ENCODE peak calls at places on chromosome 21, in five cellular contexts. H, P, Q, C and K are unnamed samples.

GRCh38 chr21:16588433-16588860 is 858.7 kb downstream of the USP25 start:
- DNase-seq in H (peak; percentile 21), P (peak; percentile 31), Q (peak; percentile 58), C (peak; percentile 84), K (peak; percentile 51)

GRCh38 chr21:21232320-21232719 is 234.1 kb downstream of the NCAM2 start:
- DNase-seq in H (no peak), P (no peak), Q (no peak), C (no peak), K (no peak)

GRCh38 chr21:26171310-26172100 is 935 bp upstream of the APP start:
- DNase-seq in H (no peak), P (no peak), Q (no peak), C (no peak), K (no peak)

GRCh38 chr21:38921511-38922215 is 115.9 kb downstream of the ETS2 start:
- DNase-seq in H (no peak), P (no peak), Q (no peak), C (peak; percentile 71), K (no peak)

GRCh38 chr21:41071410-41071809 is 96.5 kb upstream of the BACE2 start:
- DNase-seq in H (no peak), P (no peak), Q (no peak), C (no peak), K (no peak)

GRCh38 chr21:26883768-26884167 is 38.6 kb upstream of the ADAMTS1 start:
- DNase-seq in H (no peak), P (no peak), Q (no peak), C (no peak), K (no peak)

GRCh38 chr21:26846036-26846931 is 1.1 kb upstream of the ADAMTS1 start:
- DNase-seq in H (no peak), P (peak; percentile 56), Q (peak; percentile 71), C (peak; percentile 92), K (peak; percentile 40)

GRCh38 chr21:35239811-35240219 is 190.7 kb upstream of the RUNX1 start:
- DNase-seq in H (no peak), P (no peak), Q (no peak), C (no peak), K (no peak)

GRCh38 chr21:34897828-34898227 is 151.3 kb downstream of the RUNX1 start:
- DNase-seq in H (no peak), P (no peak), Q (no peak), C (no peak), K (no peak)

GRCh38 chr21:25039461-25040380 is 567.6 kb downstream of the MRPL39 start:
- DNase-seq in H (no peak), P (no peak), Q (no peak), C (no peak), K (no peak)

GRCh38 chr21:35142036-35142825 is 93.1 kb upstream of the RUNX1 start:
- DNase-seq in H (no peak), P (no peak), Q (no peak), C (no peak), K (no peak)

GRCh38 chr21:32411366-32412161 is 942 bp upstream of the EVA1C start:
- DNase-seq in H (no peak), P (peak; percentile 97), Q (peak; percentile 88), C (peak; percentile 95), K (peak; percentile 93)

GRCh38 chr21:16370176-16370575 is 640.4 kb downstream of the USP25 start:
- DNase-seq in H (no peak), P (no peak), Q (no peak), C (no peak), K (no peak)

GRCh38 chr21:17854771-17855170 is 35.6 kb upstream of the C21orf91 start:
- DNase-seq in H (no peak), P (no peak), Q (no peak), C (no peak), K (no peak)

GRCh38 chr21:35212393-35213127 is 163.5 kb upstream of the RUNX1 start:
- DNase-seq in H (no peak), P (no peak), Q (no peak), C (no peak), K (no peak)

GRCh38 chr21:20459838-20460237 is 538.4 kb upstream of the NCAM2 start:
- DNase-seq in H (no peak), P (no peak), Q (no peak), C (no peak), K (no peak)

GRCh38 chr21:25368531-25368930 is 238.8 kb downstream of the MRPL39 start:
- DNase-seq in H (no peak), P (no peak), Q (no peak), C (no peak), K (no peak)

GRCh38 chr21:17472167-17472566 is 40.7 kb upstream of the CXADR start:
- DNase-seq in H (no peak), P (no peak), Q (no peak), C (no peak), K (peak; percentile 49)

GRCh38 chr21:41091561-41091960 is 76.4 kb upstream of the BACE2 start:
- DNase-seq in H (no peak), P (no peak), Q (no peak), C (no peak), K (no peak)

GRCh38 chr21:39314155-39315027 is 959 bp upstream of the BRWD1 start:
- DNase-seq in H (peak; percentile 10), P (peak; percentile 28), Q (no peak), C (peak; percentile 35), K (peak; percentile 39)

GRCh38 chr21:46559291-46559983 is 45.4 kb downstream of the S100B start:
- DNase-seq in H (no peak), P (peak; percentile 25), Q (no peak), C (no peak), K (no peak)

GRCh38 chr21:38610573-38611251 is 112.4 kb upstream of the ERG start:
- DNase-seq in H (no peak), P (no peak), Q (no peak), C (no peak), K (no peak)

GRCh38 chr21:31397939-31398338 is 53.9 kb upstream of the TIAM1 start:
- DNase-seq in H (no peak), P (no peak), Q (no peak), C (no peak), K (no peak)

GRCh38 chr21:16079830-16080229 is 350.0 kb downstream of the USP25 start:
- DNase-seq in H (no peak), P (no peak), Q (no peak), C (no peak), K (peak; percentile 42)

GRCh38 chr21:31802331-31802730 is 70.4 kb upstream of the SCAF4 start:
- DNase-seq in H (no peak), P (no peak), Q (no peak), C (no peak), K (no peak)

GRCh38 chr21:18951291-18952038 is 547.9 kb upstream of the TMPRSS15 start:
- DNase-seq in H (no peak), P (no peak), Q (no peak), C (no peak), K (no peak)

GRCh38 chr21:16196521-16197208 is 466.9 kb downstream of the USP25 start:
- DNase-seq in H (no peak), P (no peak), Q (no peak), C (no peak), K (no peak)

GRCh38 chr21:32172106-32172505 is 106.7 kb downstream of the MIS18A start:
- DNase-seq in H (no peak), P (no peak), Q (no peak), C (no peak), K (no peak)

GRCh38 chr21:39381009-39381408 is 32.1 kb upstream of the HMGN1 start:
- DNase-seq in H (no peak), P (no peak), Q (no peak), C (no peak), K (no peak)

GRCh38 chr21:38474124-38474523 is 24.2 kb downstream of the ERG start:
- DNase-seq in H (no peak), P (no peak), Q (no peak), C (no peak), K (no peak)

GRCh38 chr21:35257413-35257812 is 208.3 kb upstream of the RUNX1 start:
- DNase-seq in H (peak; percentile 13), P (peak; percentile 72), Q (no peak), C (peak; percentile 32), K (peak; percentile 44)

GRCh38 chr21:26966360-26966977 is 419 bp downstream of the ADAMTS5 start:
- DNase-seq in H (no peak), P (no peak), Q (no peak), C (peak; percentile 42), K (no peak)

GRCh38 chr21:38952890-38953289 is 147.2 kb downstream of the ETS2 start:
- DNase-seq in H (no peak), P (no peak), Q (no peak), C (no peak), K (no peak)

GRCh38 chr21:34640858-34641257 is 25.9 kb upstream of the RCAN1 start:
- DNase-seq in H (no peak), P (no peak), Q (no peak), C (no peak), K (no peak)

DNA sequence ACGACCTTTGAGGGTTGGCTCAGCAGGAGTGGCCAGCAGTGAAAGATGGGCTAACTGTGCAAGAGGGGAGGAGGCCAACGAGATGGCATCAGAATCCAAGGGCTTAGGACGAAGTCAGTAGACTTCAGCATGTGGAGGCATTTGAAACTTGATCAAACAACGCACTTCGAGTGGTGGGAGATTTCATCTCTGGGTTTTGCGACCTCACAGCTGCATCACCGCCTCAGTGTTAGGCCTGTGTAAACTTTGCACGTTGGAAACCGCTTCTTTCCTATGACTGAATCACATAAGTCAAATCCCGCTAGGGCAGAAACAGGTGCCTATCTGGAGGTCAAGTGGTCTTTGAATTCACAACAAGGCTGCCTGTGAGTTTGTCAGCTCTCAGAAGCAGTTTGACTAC is 17.8 kb downstream of the TFF3 start:
- DNase-seq in H (no peak), P (no peak), Q (no peak), C (no peak), K (no peak)
- TF ChIP-seq POLR2A in H (no peak), P (no peak), Q (no peak), C (no peak), K (no peak)

GRCh38 chr21:43775795-43776430 is at the start of gene CSTB:
- DNase-seq in H (peak; percentile 53), P (peak; percentile 80), Q (peak; percentile 77), C (peak; percentile 68), K (peak; percentile 79)
- H3K4me1 ChIP-seq in H (peaks cover 14% of the 10 kb centered on the region), P (peaks cover 26% of the 10 kb centered on the region), Q (peaks cover 11% of the 10 kb centered on the region), C (no peaks in the 10 kb centered on the region), K (no peaks in the 10 kb centered on the region)

GRCh38 chr21:42187976-42188653 is 30.8 kb upstream of the ABCG1 start:
- DNase-seq in H (no peak), P (peak; percentile 50), Q (no peak), C (no peak), K (no peak)
- TF ChIP-seq POLR2A in H (no peak), P (no peak), Q (no peak), C (no peak), K (no peak)

DNA sequence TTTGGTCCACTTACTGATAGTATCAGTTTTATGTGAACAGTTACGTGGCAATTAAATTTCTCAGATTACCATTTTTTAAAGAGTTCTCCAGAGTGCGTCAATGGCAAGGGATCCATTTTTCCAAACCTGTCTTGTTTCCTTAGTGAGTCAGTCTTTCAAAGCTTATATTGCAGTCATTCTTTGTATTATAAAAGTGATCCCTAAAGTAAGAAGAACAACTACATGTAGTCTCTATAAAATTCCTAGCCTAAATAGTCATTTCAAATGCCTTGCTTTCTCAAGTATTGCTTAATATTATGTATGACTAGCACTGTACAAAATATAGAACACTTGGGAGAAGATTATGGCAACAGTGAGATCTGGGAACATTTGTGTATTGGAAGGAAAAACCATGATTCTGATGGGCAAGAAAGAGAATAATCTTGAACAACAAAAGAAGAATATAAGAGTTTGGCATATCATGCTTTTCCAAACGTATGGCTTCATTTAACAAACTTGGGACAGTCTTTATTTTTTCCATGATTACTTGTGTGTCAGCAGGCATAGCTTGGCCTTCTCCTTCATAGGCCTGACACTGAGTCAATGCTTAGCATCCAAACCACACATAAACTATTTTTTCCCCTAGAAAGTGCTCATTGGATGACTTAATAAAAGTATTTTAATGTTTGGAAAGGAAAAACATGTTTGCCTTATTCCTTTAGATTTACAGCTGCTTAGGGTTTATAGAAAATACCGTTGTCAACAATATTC is 547.4 kb downstream of the LTN1 start:
- DNase-seq in H (no peak), P (no peak), Q (no peak), C (no peak), K (no peak)
- H3K4me1 ChIP-seq in H (no peaks in the 10 kb centered on the region), P (no peaks in the 10 kb centered on the region), Q (no peaks in the 10 kb centered on the region), C (peaks cover 3% of the 10 kb centered on the region), K (no peaks in the 10 kb centered on the region)